ENCODE peak calls at places on chromosome 1, in ten cellular contexts. One of them, this sample, is unnamed. For H3K36me3, the result is how much of the 10 kb centered on the place peaks cover.

GRCh38 chr1:178531897-178532296 is 19.0 kb downstream of the TEX35 start:
- DNase-seq in hepatocyte: no peak
- DNase-seq in fibroblast of lung: no peak
- DNase-seq in testis: no peak
- DNase-seq in brain microvascular endothelial cell: no peak
- DNase-seq in psoas muscle: no peak
- DNase-seq in lung: no peak
- DNase-seq in ascending aorta: no peak
- DNase-seq in iPS DF 6.9: no peak
- DNase-seq in GM06990: no peak
- DNase-seq in this sample: no peak

GRCh38 chr1:210089848-210090247 is 142.7 kb upstream of the SERTAD4 start:
- DNase-seq in hepatocyte: no peak
- DNase-seq in fibroblast of lung: no peak
- DNase-seq in testis: peak
- DNase-seq in brain microvascular endothelial cell: no peak
- DNase-seq in psoas muscle: no peak
- DNase-seq in lung: no peak
- DNase-seq in ascending aorta: no peak
- DNase-seq in iPS DF 6.9: no peak
- DNase-seq in GM06990: no peak
- DNase-seq in this sample: no peak

GRCh38 chr1:226548281-226549093 is at the start of gene STUM:
- DNase-seq in hepatocyte: peak
- DNase-seq in fibroblast of lung: peak
- DNase-seq in testis: peak
- DNase-seq in brain microvascular endothelial cell: no peak
- DNase-seq in psoas muscle: peak
- DNase-seq in lung: no peak
- DNase-seq in ascending aorta: no peak
- DNase-seq in iPS DF 6.9: no peak
- DNase-seq in GM06990: no peak
- DNase-seq in this sample: peak

GRCh38 chr1:233587958-233588799 is 25.7 kb upstream of the KCNK1 start:
- DNase-seq in hepatocyte: no peak
- DNase-seq in fibroblast of lung: no peak
- DNase-seq in testis: no peak
- DNase-seq in brain microvascular endothelial cell: no peak
- DNase-seq in psoas muscle: no peak
- DNase-seq in lung: no peak
- DNase-seq in ascending aorta: no peak
- DNase-seq in iPS DF 6.9: peak
- DNase-seq in GM06990: peak
- DNase-seq in this sample: no peak

GRCh38 chr1:3313579-3313955 is 140.9 kb upstream of the ARHGEF16 start:
- DNase-seq in hepatocyte: peak
- DNase-seq in fibroblast of lung: peak
- DNase-seq in testis: peak
- DNase-seq in brain microvascular endothelial cell: peak
- DNase-seq in psoas muscle: peak
- DNase-seq in lung: peak
- DNase-seq in ascending aorta: peak
- DNase-seq in iPS DF 6.9: no peak
- DNase-seq in GM06990: no peak
- DNase-seq in this sample: peak

GRCh38 chr1:173043253-173043652 is 7.5 kb downstream of the TNFSF18 start:
- DNase-seq in hepatocyte: no peak
- DNase-seq in fibroblast of lung: peak
- DNase-seq in testis: no peak
- DNase-seq in brain microvascular endothelial cell: peak
- DNase-seq in psoas muscle: no peak
- DNase-seq in lung: no peak
- DNase-seq in ascending aorta: no peak
- DNase-seq in iPS DF 6.9: no peak
- DNase-seq in GM06990: no peak
- DNase-seq in this sample: no peak

GRCh38 chr1:3193811-3194210 is 124.8 kb downstream of the PRDM16 start:
- DNase-seq in hepatocyte: no peak
- DNase-seq in fibroblast of lung: no peak
- DNase-seq in testis: no peak
- DNase-seq in brain microvascular endothelial cell: no peak
- DNase-seq in psoas muscle: no peak
- DNase-seq in lung: no peak
- DNase-seq in ascending aorta: no peak
- DNase-seq in iPS DF 6.9: no peak
- DNase-seq in GM06990: no peak
- DNase-seq in this sample: no peak

GRCh38 chr1:115313173-115313572 is 24.9 kb downstream of the NGF start:
- DNase-seq in hepatocyte: no peak
- DNase-seq in fibroblast of lung: no peak
- DNase-seq in testis: no peak
- DNase-seq in brain microvascular endothelial cell: no peak
- DNase-seq in psoas muscle: no peak
- DNase-seq in lung: no peak
- DNase-seq in ascending aorta: no peak
- DNase-seq in iPS DF 6.9: no peak
- DNase-seq in GM06990: no peak
- DNase-seq in this sample: no peak

GRCh38 chr1:108045370-108045950 is 80.5 kb upstream of the VAV3 start:
- DNase-seq in hepatocyte: peak
- DNase-seq in fibroblast of lung: no peak
- DNase-seq in testis: no peak
- DNase-seq in brain microvascular endothelial cell: no peak
- DNase-seq in psoas muscle: no peak
- DNase-seq in lung: no peak
- DNase-seq in ascending aorta: no peak
- DNase-seq in iPS DF 6.9: no peak
- DNase-seq in GM06990: no peak
- DNase-seq in this sample: no peak

GRCh38 chr1:25003457-25004190 is 73.5 kb upstream of the RUNX3 start:
- DNase-seq in hepatocyte: no peak
- DNase-seq in fibroblast of lung: no peak
- DNase-seq in testis: no peak
- DNase-seq in brain microvascular endothelial cell: no peak
- DNase-seq in psoas muscle: no peak
- DNase-seq in lung: no peak
- DNase-seq in ascending aorta: no peak
- DNase-seq in iPS DF 6.9: no peak
- DNase-seq in GM06990: no peak
- DNase-seq in this sample: no peak

DNA sequence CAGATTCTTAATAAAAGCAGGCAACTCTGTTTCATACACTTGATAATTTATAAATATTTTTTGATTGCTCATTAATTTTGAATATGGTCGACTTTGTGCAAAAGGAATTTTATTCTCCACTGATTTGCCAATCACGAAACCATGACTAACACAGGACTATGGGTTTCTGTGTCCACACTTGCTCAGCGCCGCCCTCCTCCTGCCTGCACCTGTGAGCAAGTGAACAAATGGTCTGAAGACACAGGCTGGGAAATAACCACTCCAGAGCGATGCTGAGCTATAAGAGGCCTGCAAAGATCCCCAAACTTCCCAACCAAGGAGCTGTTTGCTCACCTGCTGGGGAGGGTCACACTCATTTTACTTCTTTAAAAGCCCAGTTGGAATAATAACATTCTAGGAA is 19.6 kb downstream of the ABCB10 start:
- DNase-seq in hepatocyte: no peak
- DNase-seq in fibroblast of lung: no peak
- DNase-seq in testis: no peak
- DNase-seq in brain microvascular endothelial cell: no peak
- DNase-seq in psoas muscle: no peak
- DNase-seq in lung: no peak
- DNase-seq in ascending aorta: no peak
- DNase-seq in iPS DF 6.9: no peak
- DNase-seq in GM06990: no peak
- DNase-seq in this sample: no peak
- H3K36me3 ChIP-seq in hepatocyte: under half
- H3K36me3 ChIP-seq in fibroblast of lung: under half
- H3K36me3 ChIP-seq in testis: under half
- H3K36me3 ChIP-seq in brain microvascular endothelial cell: under half
- H3K36me3 ChIP-seq in psoas muscle: under half
- H3K36me3 ChIP-seq in lung: under half
- H3K36me3 ChIP-seq in ascending aorta: half or more
- H3K36me3 ChIP-seq in iPS DF 6.9: under half
- H3K36me3 ChIP-seq in GM06990: under half
- H3K36me3 ChIP-seq in this sample: under half

DNA sequence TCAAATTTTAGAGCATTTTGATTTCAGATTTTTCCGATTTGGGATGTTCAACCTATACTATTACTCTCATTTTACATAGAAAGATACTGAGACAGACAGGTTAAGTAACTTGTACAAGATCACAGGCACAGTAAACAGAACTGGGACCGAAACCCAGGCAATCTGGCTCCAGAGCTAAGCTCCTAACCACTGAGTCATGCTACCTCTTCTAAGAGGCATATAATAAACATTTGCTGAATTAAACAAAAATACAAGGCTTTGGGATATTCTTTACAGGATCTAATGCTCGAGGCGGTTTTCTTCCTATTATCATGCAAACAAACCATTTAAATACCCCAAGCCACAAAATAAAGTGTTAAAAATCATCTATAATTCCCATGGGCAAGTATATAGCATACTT is 50.3 kb downstream of the MCOLN2 start:
- DNase-seq in hepatocyte: no peak
- DNase-seq in fibroblast of lung: no peak
- DNase-seq in testis: no peak
- DNase-seq in brain microvascular endothelial cell: no peak
- DNase-seq in psoas muscle: no peak
- DNase-seq in lung: no peak
- DNase-seq in ascending aorta: no peak
- DNase-seq in iPS DF 6.9: no peak
- DNase-seq in GM06990: no peak
- DNase-seq in this sample: no peak
- H3K36me3 ChIP-seq in hepatocyte: under half
- H3K36me3 ChIP-seq in fibroblast of lung: under half
- H3K36me3 ChIP-seq in testis: under half
- H3K36me3 ChIP-seq in brain microvascular endothelial cell: under half
- H3K36me3 ChIP-seq in psoas muscle: under half
- H3K36me3 ChIP-seq in lung: under half
- H3K36me3 ChIP-seq in ascending aorta: under half
- H3K36me3 ChIP-seq in iPS DF 6.9: under half
- H3K36me3 ChIP-seq in GM06990: under half
- H3K36me3 ChIP-seq in this sample: under half

GRCh38 chr1:37498872-37499617 is 15.5 kb downstream of the MEAF6 start:
- DNase-seq in hepatocyte: peak
- DNase-seq in fibroblast of lung: peak
- DNase-seq in testis: peak
- DNase-seq in brain microvascular endothelial cell: no peak
- DNase-seq in psoas muscle: no peak
- DNase-seq in lung: no peak
- DNase-seq in ascending aorta: no peak
- DNase-seq in iPS DF 6.9: no peak
- DNase-seq in GM06990: no peak
- DNase-seq in this sample: no peak

GRCh38 chr1:37501661-37502060 is 12.9 kb downstream of the MEAF6 start:
- DNase-seq in hepatocyte: no peak
- DNase-seq in fibroblast of lung: no peak
- DNase-seq in testis: peak
- DNase-seq in brain microvascular endothelial cell: no peak
- DNase-seq in psoas muscle: no peak
- DNase-seq in lung: no peak
- DNase-seq in ascending aorta: no peak
- DNase-seq in iPS DF 6.9: no peak
- DNase-seq in GM06990: no peak
- DNase-seq in this sample: no peak

GRCh38 chr1:37502104-37502503 is 12.5 kb downstream of the MEAF6 start:
- DNase-seq in hepatocyte: no peak
- DNase-seq in fibroblast of lung: no peak
- DNase-seq in testis: peak
- DNase-seq in brain microvascular endothelial cell: no peak
- DNase-seq in psoas muscle: no peak
- DNase-seq in lung: no peak
- DNase-seq in ascending aorta: no peak
- DNase-seq in iPS DF 6.9: no peak
- DNase-seq in GM06990: no peak
- DNase-seq in this sample: no peak

GRCh38 chr1:37495875-37496274 is 18.7 kb downstream of the MEAF6 start:
- DNase-seq in hepatocyte: no peak
- DNase-seq in fibroblast of lung: no peak
- DNase-seq in testis: no peak
- DNase-seq in brain microvascular endothelial cell: no peak
- DNase-seq in psoas muscle: no peak
- DNase-seq in lung: no peak
- DNase-seq in ascending aorta: no peak
- DNase-seq in iPS DF 6.9: no peak
- DNase-seq in GM06990: no peak
- DNase-seq in this sample: no peak

DNA sequence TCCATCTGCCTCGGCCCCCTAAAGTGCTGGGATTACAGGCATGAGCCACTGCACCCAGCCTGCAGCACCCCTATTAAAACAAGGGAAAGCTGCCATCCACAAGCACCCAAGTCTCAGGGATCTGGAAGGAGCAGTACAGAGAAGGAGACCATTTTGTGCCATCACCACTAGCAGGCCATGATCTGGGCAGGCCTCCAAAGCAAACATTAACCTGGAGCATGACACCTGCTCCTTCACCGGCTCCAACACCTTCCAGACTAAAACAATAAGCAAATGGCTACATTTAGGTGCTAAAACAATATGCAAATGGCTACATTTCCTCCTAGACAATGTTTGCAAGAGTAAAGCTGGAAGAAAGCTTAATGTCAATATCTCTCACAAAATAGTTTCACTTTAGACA is 16.7 kb downstream of the MEAF6 start:
- DNase-seq in hepatocyte: no peak
- DNase-seq in fibroblast of lung: no peak
- DNase-seq in testis: peak
- DNase-seq in brain microvascular endothelial cell: no peak
- DNase-seq in psoas muscle: no peak
- DNase-seq in lung: peak
- DNase-seq in ascending aorta: no peak
- DNase-seq in iPS DF 6.9: no peak
- DNase-seq in GM06990: no peak
- DNase-seq in this sample: no peak
- H3K36me3 ChIP-seq in hepatocyte: under half
- H3K36me3 ChIP-seq in fibroblast of lung: under half
- H3K36me3 ChIP-seq in testis: under half
- H3K36me3 ChIP-seq in brain microvascular endothelial cell: under half
- H3K36me3 ChIP-seq in psoas muscle: under half
- H3K36me3 ChIP-seq in lung: under half
- H3K36me3 ChIP-seq in ascending aorta: under half
- H3K36me3 ChIP-seq in iPS DF 6.9: under half
- H3K36me3 ChIP-seq in GM06990: under half
- H3K36me3 ChIP-seq in this sample: under half

DNA sequence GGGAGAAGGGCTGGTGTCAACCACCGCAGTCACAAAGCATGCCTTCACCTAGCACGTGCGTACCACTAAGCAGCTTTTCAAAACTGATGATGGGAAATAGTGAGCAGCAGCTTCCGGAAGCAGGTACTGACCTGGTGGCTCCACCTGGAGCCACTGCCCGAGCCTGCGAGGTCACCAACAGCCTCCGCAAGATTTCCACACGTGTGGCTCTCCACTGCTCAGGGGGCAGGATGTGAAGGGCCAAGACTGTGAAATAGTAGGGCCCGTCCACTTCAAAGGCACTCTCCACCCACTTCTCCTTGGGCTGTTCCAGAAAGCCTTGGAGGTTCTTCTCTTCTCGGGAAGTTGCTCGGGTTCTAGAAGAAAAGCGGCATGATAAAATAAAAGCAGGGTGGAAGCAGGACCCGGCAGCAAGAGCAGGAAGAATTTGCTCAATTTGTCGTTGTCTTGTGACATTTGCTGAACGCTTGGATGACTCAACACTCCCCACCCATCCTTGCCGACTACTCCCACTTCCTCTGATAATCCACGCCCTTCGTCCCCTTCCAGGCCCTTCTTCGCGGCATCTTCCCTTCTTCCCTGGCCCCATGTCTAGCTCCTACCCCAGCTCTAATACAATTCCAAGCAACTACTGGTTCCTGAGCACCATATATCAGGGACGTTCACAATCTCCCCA is 124.9 kb upstream of the IFFO2 start:
- DNase-seq in hepatocyte: peak
- DNase-seq in fibroblast of lung: peak
- DNase-seq in testis: peak
- DNase-seq in brain microvascular endothelial cell: peak
- DNase-seq in psoas muscle: peak
- DNase-seq in lung: peak
- DNase-seq in ascending aorta: no peak
- DNase-seq in iPS DF 6.9: no peak
- DNase-seq in GM06990: no peak
- DNase-seq in this sample: no peak
- H3K36me3 ChIP-seq in hepatocyte: under half
- H3K36me3 ChIP-seq in fibroblast of lung: half or more
- H3K36me3 ChIP-seq in testis: under half
- H3K36me3 ChIP-seq in brain microvascular endothelial cell: half or more
- H3K36me3 ChIP-seq in psoas muscle: under half
- H3K36me3 ChIP-seq in lung: under half
- H3K36me3 ChIP-seq in ascending aorta: half or more
- H3K36me3 ChIP-seq in iPS DF 6.9: half or more
- H3K36me3 ChIP-seq in GM06990: half or more
- H3K36me3 ChIP-seq in this sample: under half